ENCODE peak calls at places on chromosome 16, in nine cellular contexts. N, I, F, E, L, J, Q, B and G are unnamed samples.

GRCh38 chr16:7731121-7731520 is 398.5 kb downstream of the RBFOX1 start:
- DNase-seq in N (no peak), I (no peak), F (no peak), E (no peak), L (no peak), J (no peak), Q (no peak), B (no peak), G (no peak)

GRCh38 chr16:239948-240277 is 5.3 kb downstream of the FAM234A start:
- DNase-seq in N (peak), I (no peak), F (no peak), E (no peak), L (no peak), J (no peak), Q (no peak), B (no peak), G (no peak)

GRCh38 chr16:1105888-1106620 is 10.0 kb upstream of the C1QTNF8 start:
- DNase-seq in N (peak), I (peak), F (peak), E (no peak), L (peak), J (peak), Q (peak), B (peak), G (no peak)

GRCh38 chr16:89145406-89146161 is 26.0 kb upstream of the CDH15 start:
- DNase-seq in N (no peak), I (no peak), F (no peak), E (no peak), L (no peak), J (no peak), Q (no peak), B (no peak), G (no peak)

GRCh38 chr16:29030086-29030840 is 45.4 kb downstream of the LAT start:
- DNase-seq in N (no peak), I (no peak), F (no peak), E (no peak), L (no peak), J (no peak), Q (no peak), B (no peak), G (no peak)

GRCh38 chr16:49369638-49370219 is 3.9 kb upstream of the C16orf78 start:
- DNase-seq in N (no peak), I (no peak), F (no peak), E (no peak), L (no peak), J (no peak), Q (no peak), B (no peak), G (no peak)

GRCh38 chr16:85485379-85485778 is 127.7 kb upstream of the GSE1 start:
- DNase-seq in N (no peak), I (no peak), F (no peak), E (no peak), L (no peak), J (no peak), Q (no peak), B (no peak), G (no peak)

GRCh38 chr16:84055801-84056634 is 13.4 kb upstream of the SLC38A8 start:
- DNase-seq in N (no peak), I (no peak), F (no peak), E (peak), L (no peak), J (no peak), Q (no peak), B (no peak), G (no peak)

GRCh38 chr16:67558859-67559258 is 3.5 kb upstream of the CTCF start:
- DNase-seq in N (no peak), I (no peak), F (no peak), E (no peak), L (no peak), J (no peak), Q (no peak), B (no peak), G (no peak)

GRCh38 chr16:22782299-22782698 is 31.7 kb upstream of the HS3ST2 start:
- DNase-seq in N (no peak), I (no peak), F (no peak), E (no peak), L (no peak), J (no peak), Q (no peak), B (no peak), G (no peak)

GRCh38 chr16:54145881-54146280 is 140.7 kb downstream of the IRX3 start:
- DNase-seq in N (no peak), I (no peak), F (no peak), E (no peak), L (no peak), J (no peak), Q (no peak), B (no peak), G (no peak)

GRCh38 chr16:84842516-84843148 is 22.8 kb downstream of the CRISPLD2 start:
- DNase-seq in N (no peak), I (no peak), F (no peak), E (no peak), L (no peak), J (no peak), Q (no peak), B (no peak), G (no peak)

GRCh38 chr16:74291577-74292208 is 4.9 kb upstream of the PSMD7 start:
- DNase-seq in N (no peak), I (no peak), F (no peak), E (no peak), L (no peak), J (no peak), Q (no peak), B (peak), G (no peak)

GRCh38 chr16:25366078-25366477 is 108.4 kb upstream of the ZKSCAN2 start:
- DNase-seq in N (no peak), I (no peak), F (no peak), E (no peak), L (no peak), J (no peak), Q (no peak), B (no peak), G (no peak)
- TF ChIP-seq CTCF in N (no peak), I (no peak), F (peak), E (no peak), L (peak), J (no peak), Q (no peak), B (no peak), G (no peak)

GRCh38 chr16:76338472-76338871 is 61.3 kb downstream of the CNTNAP4 start:
- DNase-seq in N (no peak), I (no peak), F (no peak), E (no peak), L (no peak), J (no peak), Q (no peak), B (no peak), G (no peak)

GRCh38 chr16:76345093-76345735 is 68.0 kb downstream of the CNTNAP4 start:
- DNase-seq in N (no peak), I (no peak), F (no peak), E (no peak), L (no peak), J (peak), Q (peak), B (peak), G (no peak)

GRCh38 chr16:76346210-76346609 is 69.0 kb downstream of the CNTNAP4 start:
- DNase-seq in N (no peak), I (no peak), F (no peak), E (no peak), L (no peak), J (no peak), Q (no peak), B (peak), G (no peak)

GRCh38 chr16:76343761-76344160 is 66.6 kb downstream of the CNTNAP4 start:
- DNase-seq in N (no peak), I (no peak), F (no peak), E (no peak), L (no peak), J (no peak), Q (no peak), B (no peak), G (no peak)
- TF ChIP-seq CTCF in N (no peak), I (no peak), F (no peak), E (no peak), L (no peak), J (no peak), Q (no peak), B (no peak), G (no peak)

GRCh38 chr16:4538067-4538385 is 547 bp downstream of the CDIP1 start:
- DNase-seq in N (peak), I (no peak), F (no peak), E (no peak), L (no peak), J (no peak), Q (no peak), B (no peak), G (no peak)
- TF ChIP-seq CTCF in N (no peak), I (no peak), F (no peak), E (no peak), L (no peak), J (no peak), Q (no peak), B (no peak), G (no peak)

DNA sequence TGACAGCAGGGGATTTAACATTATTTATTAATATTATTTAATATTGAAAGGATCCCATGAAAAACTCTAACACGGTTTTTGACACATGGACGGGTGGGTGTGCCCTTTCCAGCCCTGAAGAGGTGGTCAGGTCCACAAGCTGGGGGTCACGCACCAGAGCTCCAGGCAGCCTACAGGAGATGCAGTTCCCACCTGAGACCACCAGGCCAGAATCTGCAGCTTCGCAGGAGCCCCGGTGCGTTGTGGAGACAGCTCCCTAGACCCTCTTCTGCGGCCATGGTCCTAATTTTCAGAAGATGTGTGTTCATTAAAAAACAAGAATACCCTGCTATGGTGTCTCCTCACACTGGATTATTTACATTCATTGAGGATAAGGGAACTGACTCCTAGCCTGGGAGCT is 331.1 kb downstream of the C16orf95 start:
- DNase-seq in N (no peak), I (no peak), F (no peak), E (no peak), L (no peak), J (no peak), Q (no peak), B (no peak), G (no peak)
- TF ChIP-seq CTCF in N (no peak), I (no peak), F (peak), E (no peak), L (no peak), J (no peak), Q (no peak), B (peak), G (no peak)

GRCh38 chr16:9225527-9226316 is 134.3 kb downstream of the HAPSTR1 start:
- DNase-seq in N (no peak), I (no peak), F (no peak), E (no peak), L (peak), J (no peak), Q (no peak), B (no peak), G (no peak)
- TF ChIP-seq CTCF in N (no peak), I (peak), F (peak), E (no peak), L (peak), J (peak), Q (no peak), B (peak), G (no peak)

DNA sequence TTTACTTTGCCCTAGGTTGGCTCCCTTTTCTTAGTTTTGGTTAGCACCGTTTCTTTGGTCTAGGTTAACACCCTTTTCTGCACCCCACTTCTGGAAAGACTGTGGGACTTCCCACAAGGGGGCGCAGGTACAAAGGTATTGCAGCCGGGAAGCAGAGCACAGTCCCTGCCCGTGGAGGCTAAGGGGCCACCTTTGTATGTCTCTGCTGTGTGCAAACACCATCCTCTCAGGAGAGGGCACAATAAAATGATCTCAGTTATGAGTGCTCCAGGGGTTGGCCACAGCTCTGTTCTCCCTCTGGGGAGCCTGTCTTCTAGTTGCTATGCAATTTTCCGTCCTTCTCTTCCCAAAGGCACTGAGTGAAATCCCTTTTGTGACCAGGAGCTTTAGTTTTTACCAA is 28.4 kb upstream of the TMC5 start:
- DNase-seq in N (peak), I (peak), F (peak), E (peak), L (peak), J (peak), Q (peak), B (peak), G (no peak)
- TF ChIP-seq CTCF in N (peak), I (peak), F (peak), E (no peak), L (peak), J (peak), Q (peak), B (peak), G (no peak)

GRCh38 chr16:71547168-71547567 is 20.9 kb downstream of the CHST4 start:
- DNase-seq in N (no peak), I (no peak), F (no peak), E (no peak), L (no peak), J (no peak), Q (no peak), B (no peak), G (no peak)

GRCh38 chr16:71537643-71538042 is 11.4 kb downstream of the CHST4 start:
- DNase-seq in N (peak), I (peak), F (peak), E (no peak), L (peak), J (no peak), Q (peak), B (peak), G (no peak)

GRCh38 chr16:71536752-71537499 is 10.7 kb downstream of the CHST4 start:
- DNase-seq in N (no peak), I (no peak), F (no peak), E (no peak), L (no peak), J (no peak), Q (no peak), B (no peak), G (no peak)

DNA sequence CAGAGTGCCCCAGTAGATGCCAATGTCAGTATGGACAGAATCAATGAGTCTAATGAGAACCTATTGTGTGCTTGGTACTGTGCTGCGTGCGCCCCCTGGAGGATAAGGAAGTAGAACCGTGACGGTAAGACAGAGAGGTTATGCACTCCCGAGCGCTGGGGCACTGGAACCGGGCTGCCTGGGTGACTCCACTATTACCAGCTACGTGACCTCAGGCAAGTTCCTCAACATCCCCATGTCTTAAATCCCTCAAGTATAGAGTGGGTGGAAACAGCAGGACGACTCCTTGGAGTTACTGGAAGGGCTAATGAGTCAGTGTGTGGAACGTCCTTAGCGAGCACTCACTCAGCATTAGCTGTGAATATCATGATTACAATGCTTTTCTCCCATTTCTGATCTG is 16.2 kb downstream of the CHST4 start:
- DNase-seq in N (peak), I (peak), F (peak), E (peak), L (peak), J (peak), Q (peak), B (peak), G (peak)
- TF ChIP-seq CTCF in N (peak), I (peak), F (peak), E (no peak), L (peak), J (peak), Q (peak), B (peak), G (peak)

GRCh38 chr16:87956771-87957279 is 5.6 kb downstream of the BANP start:
- DNase-seq in N (peak), I (no peak), F (no peak), E (no peak), L (no peak), J (no peak), Q (no peak), B (peak), G (no peak)
- TF ChIP-seq CTCF in N (peak), I (no peak), F (no peak), E (no peak), L (no peak), J (peak), Q (no peak), B (peak), G (no peak)